ENCODE peak calls at places on chromosomes 12 and 14, in ten cellular contexts. T is stimulated activated CD4-positive, alpha-beta T cell treated with anti-CD3 and anti-CD28 coated beads, Interleukin-15, amount 100 ng/mL, for 24 hours; P is hypothalamus; O is SW 1271; L is iPS-NIHi11; Q is NCI-H460; M is T-helper 9 cell; V is germinal center; E is activated CD4-positive, alpha-beta T cell treated with anti-CD3 and anti-CD28 coated beads, Interleukin-2, amount 50 U/mL, for 1 hour; G is NCI-H2081. W is an unnamed sample.

GRCh38 chr12:13093191-13093849 is 10.1 kb downstream of the GSG1 start:
- DNase-seq in T (no peak), P (no peak), O (no peak), L (no peak), Q (no peak), M (no peak), V (no peak), E (no peak), G (no peak), W (no peak)

GRCh38 chr14:91357272-91357671 is 60.3 kb downstream of the CCDC88C start:
- DNase-seq in T (no peak), P (no peak), O (no peak), L (no peak), Q (no peak), M (no peak), V (no peak), E (no peak), G (no peak), W (no peak)

GRCh38 chr12:42135264-42135814 is 9.3 kb downstream of the GXYLT1 start:
- DNase-seq in T (no peak), P (no peak), O (no peak), L (no peak), Q (no peak), M (no peak), V (no peak), E (no peak), G (no peak), W (no peak)

GRCh38 chr12:122527478-122527944 is 462 bp downstream of the KNTC1 start:
- DNase-seq in T (peak), P (no peak), O (no peak), L (peak), Q (no peak), M (no peak), V (peak), E (peak), G (no peak), W (no peak)

GRCh38 chr12:120010661-120011230 is 21.7 kb downstream of the BICDL1 start:
- DNase-seq in T (peak), P (no peak), O (no peak), L (no peak), Q (no peak), M (no peak), V (no peak), E (no peak), G (no peak), W (no peak)

GRCh38 chr14:35365130-35366047 is 39.2 kb downstream of the NFKBIA start:
- DNase-seq in T (peak), P (no peak), O (peak), L (no peak), Q (peak), M (no peak), V (no peak), E (peak), G (no peak), W (no peak)

GRCh38 chr12:123233505-123234299 is 466 bp downstream of the MTRFR start:
- DNase-seq in T (no peak), P (no peak), O (no peak), L (no peak), Q (no peak), M (no peak), V (no peak), E (no peak), G (no peak), W (peak)

GRCh38 chr12:23559268-23559753 is 390.2 kb downstream of the SOX5 start:
- DNase-seq in T (no peak), P (no peak), O (no peak), L (no peak), Q (no peak), M (no peak), V (no peak), E (no peak), G (no peak), W (no peak)

GRCh38 chr12:104852904-104853303 is 105.2 kb downstream of the SLC41A2 start:
- DNase-seq in T (no peak), P (no peak), O (no peak), L (no peak), Q (no peak), M (no peak), V (no peak), E (no peak), G (no peak), W (no peak)

GRCh38 chr14:42927313-42927712 is 1320.6 kb downstream of the LRFN5 start:
- DNase-seq in T (no peak), P (no peak), O (no peak), L (no peak), Q (no peak), M (no peak), V (no peak), E (no peak), G (no peak), W (no peak)

GRCh38 chr14:77158175-77158908 is 16.8 kb upstream of the ZDHHC22 start:
- DNase-seq in T (no peak), P (peak), O (no peak), L (peak), Q (peak), M (no peak), V (no peak), E (no peak), G (peak), W (no peak)

GRCh38 chr14:52355526-52355925 is 41.4 kb downstream of the PTGER2 start:
- DNase-seq in T (no peak), P (no peak), O (no peak), L (no peak), Q (no peak), M (no peak), V (no peak), E (no peak), G (no peak), W (no peak)

GRCh38 chr12:76183459-76184186 is 99.1 kb upstream of the NAP1L1 start:
- DNase-seq in T (peak), P (no peak), O (peak), L (no peak), Q (peak), M (no peak), V (no peak), E (no peak), G (no peak), W (no peak)

GRCh38 chr12:8665729-8666128 is 3.1 kb upstream of the MFAP5 start:
- DNase-seq in T (no peak), P (no peak), O (no peak), L (no peak), Q (no peak), M (no peak), V (no peak), E (no peak), G (no peak), W (no peak)

GRCh38 chr12:65619018-65619417 is 205.3 kb upstream of the HMGA2 start:
- DNase-seq in T (peak), P (no peak), O (no peak), L (no peak), Q (no peak), M (no peak), V (no peak), E (no peak), G (no peak), W (no peak)

GRCh38 chr12:99099786-99100185 is 454.7 kb downstream of the APAF1 start:
- DNase-seq in T (no peak), P (no peak), O (no peak), L (no peak), Q (no peak), M (no peak), V (no peak), E (no peak), G (no peak), W (no peak)

GRCh38 chr14:38208825-38209562 is 1.3 kb downstream of the SSTR1 start:
- DNase-seq in T (peak), P (peak), O (no peak), L (peak), Q (no peak), M (no peak), V (peak), E (no peak), G (peak), W (no peak)

GRCh38 chr12:91143241-91143640 is 31.9 kb upstream of the LUM start:
- DNase-seq in T (no peak), P (no peak), O (no peak), L (no peak), Q (no peak), M (no peak), V (no peak), E (no peak), G (no peak), W (no peak)

GRCh38 chr14:104892517-104893434 is 27.7 kb downstream of the CEP170B start:
- DNase-seq in T (peak), P (no peak), O (no peak), L (peak), Q (no peak), M (no peak), V (no peak), E (no peak), G (no peak), W (no peak)

GRCh38 chr14:100298551-100299237 is 7.5 kb downstream of the SLC25A29 start:
- DNase-seq in T (no peak), P (no peak), O (no peak), L (no peak), Q (no peak), M (no peak), V (no peak), E (no peak), G (no peak), W (no peak)

GRCh38 chr12:65335021-65335714 is 56.7 kb downstream of the MSRB3 start:
- DNase-seq in T (no peak), P (no peak), O (no peak), L (peak), Q (peak), M (no peak), V (no peak), E (no peak), G (no peak), W (no peak)

GRCh38 chr14:66643344-66643743 is 135.4 kb downstream of the GPHN start:
- DNase-seq in T (no peak), P (no peak), O (no peak), L (no peak), Q (no peak), M (no peak), V (no peak), E (no peak), G (no peak), W (no peak)

GRCh38 chr12:64006211-64006610 is 161.7 kb downstream of the SRGAP1 start:
- DNase-seq in T (no peak), P (no peak), O (no peak), L (no peak), Q (no peak), M (no peak), V (no peak), E (no peak), G (no peak), W (no peak)

GRCh38 chr14:76595266-76595665 is 166.0 kb upstream of the VASH1 start:
- DNase-seq in T (no peak), P (no peak), O (no peak), L (no peak), Q (no peak), M (no peak), V (no peak), E (no peak), G (no peak), W (no peak)